ENCODE peak calls at places on chromosomes 5 and 9, in four cellular contexts. Q is left lung; O is MM.1S; E is naive thymus-derived CD4-positive, alpha-beta T cell. H is an unnamed sample.

GRCh38 chr9:69029535-69029934 is 6.0 kb upstream of the FXN start:
- DNase-seq in E (no peak), Q (no peak), O (no peak), H (no peak)

GRCh38 chr5:83856898-83857297 is 136.2 kb upstream of the HAPLN1 start:
- DNase-seq in O (no peak), Q (no peak), E (no peak), H (no peak)

GRCh38 chr5:114361724-114362196 is at the start of gene KCNN2:
- DNase-seq in O (peak), Q (peak), E (no peak), H (peak)

GRCh38 chr9:28839778-28840430 is 1266.6 kb upstream of the C9orf72 start:
- DNase-seq in E (no peak), Q (no peak), O (no peak), H (no peak)

GRCh38 chr9:77158772-77159513 is 18.4 kb upstream of the VPS13A start:
- DNase-seq in Q (no peak), O (no peak), E (no peak), H (no peak)

GRCh38 chr5:124649548-124650501 is 96.6 kb downstream of the ZNF608 start:
- DNase-seq in O (peak), Q (peak), E (peak), H (peak)

GRCh38 chr9:134062461-134063087 is 5.3 kb downstream of the BRD3 start:
- DNase-seq in O (no peak), Q (no peak), E (no peak), H (peak)

GRCh38 chr9:126703330-126704156 is 89.8 kb downstream of the LMX1B start:
- DNase-seq in Q (no peak), E (no peak), O (no peak), H (no peak)

GRCh38 chr5:172224996-172225395 is 31.0 kb downstream of the EFCAB9 start:
- DNase-seq in E (no peak), O (peak), Q (no peak), H (no peak)

GRCh38 chr5:112978836-112979235 is 2.2 kb downstream of the DCP2 start:
- DNase-seq in Q (no peak), E (no peak), O (no peak), H (no peak)

GRCh38 chr9:4508907-4509589 is 18.8 kb downstream of the SLC1A1 start:
- DNase-seq in E (no peak), O (no peak), Q (no peak), H (no peak)

GRCh38 chr5:132528866-132529634 is 14.3 kb downstream of the IL5 start:
- DNase-seq in O (no peak), E (no peak), Q (no peak), H (no peak)

GRCh38 chr5:171897231-171897630 is 109.2 kb downstream of the FBXW11 start:
- DNase-seq in O (no peak), E (no peak), Q (no peak), H (no peak)

GRCh38 chr5:10509593-10509992 is 54.3 kb upstream of the ANKRD33B start:
- DNase-seq in Q (no peak), O (no peak), E (no peak), H (no peak)

GRCh38 chr5:33684760-33685159 is 207.0 kb downstream of the ADAMTS12 start:
- DNase-seq in E (no peak), O (no peak), Q (no peak), H (no peak)

DNA sequence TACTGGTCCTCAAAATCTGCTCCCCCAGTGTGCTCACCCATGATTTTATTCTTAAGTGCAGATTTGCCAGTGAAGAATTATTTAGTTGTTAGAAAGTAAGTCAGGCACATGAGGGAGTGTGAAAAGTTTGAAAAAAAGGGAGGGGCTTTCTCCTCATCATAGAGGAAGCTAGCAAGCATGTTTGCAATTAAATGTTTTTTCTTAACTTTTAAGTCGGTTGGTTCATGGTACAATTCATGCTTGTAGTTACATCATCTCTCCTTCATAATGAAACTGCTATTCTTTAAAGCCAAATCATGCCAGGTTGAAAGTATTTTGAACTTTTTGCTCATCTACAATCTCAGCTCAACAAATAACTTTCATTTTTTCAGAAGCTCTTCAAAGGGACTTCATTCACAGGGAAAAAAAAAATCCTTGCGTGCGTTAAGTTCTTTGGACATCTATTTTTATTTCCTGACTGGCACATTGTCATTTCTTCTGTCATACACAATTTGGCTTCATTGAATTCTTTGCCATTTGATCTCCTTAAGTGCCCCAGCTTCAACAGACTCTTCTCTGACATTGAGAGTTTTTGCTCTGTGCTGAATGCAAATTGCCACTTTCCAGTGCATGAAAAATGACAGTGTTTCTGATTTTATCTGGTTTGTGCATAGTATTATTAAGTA is 456.9 kb downstream of the TMEM232 start:
- DNase-seq in E (no peak), Q (no peak), O (no peak), H (no peak)
- H3K27ac ChIP-seq in E (no peak), Q (no peak), O (peak), H (no peak)

DNA sequence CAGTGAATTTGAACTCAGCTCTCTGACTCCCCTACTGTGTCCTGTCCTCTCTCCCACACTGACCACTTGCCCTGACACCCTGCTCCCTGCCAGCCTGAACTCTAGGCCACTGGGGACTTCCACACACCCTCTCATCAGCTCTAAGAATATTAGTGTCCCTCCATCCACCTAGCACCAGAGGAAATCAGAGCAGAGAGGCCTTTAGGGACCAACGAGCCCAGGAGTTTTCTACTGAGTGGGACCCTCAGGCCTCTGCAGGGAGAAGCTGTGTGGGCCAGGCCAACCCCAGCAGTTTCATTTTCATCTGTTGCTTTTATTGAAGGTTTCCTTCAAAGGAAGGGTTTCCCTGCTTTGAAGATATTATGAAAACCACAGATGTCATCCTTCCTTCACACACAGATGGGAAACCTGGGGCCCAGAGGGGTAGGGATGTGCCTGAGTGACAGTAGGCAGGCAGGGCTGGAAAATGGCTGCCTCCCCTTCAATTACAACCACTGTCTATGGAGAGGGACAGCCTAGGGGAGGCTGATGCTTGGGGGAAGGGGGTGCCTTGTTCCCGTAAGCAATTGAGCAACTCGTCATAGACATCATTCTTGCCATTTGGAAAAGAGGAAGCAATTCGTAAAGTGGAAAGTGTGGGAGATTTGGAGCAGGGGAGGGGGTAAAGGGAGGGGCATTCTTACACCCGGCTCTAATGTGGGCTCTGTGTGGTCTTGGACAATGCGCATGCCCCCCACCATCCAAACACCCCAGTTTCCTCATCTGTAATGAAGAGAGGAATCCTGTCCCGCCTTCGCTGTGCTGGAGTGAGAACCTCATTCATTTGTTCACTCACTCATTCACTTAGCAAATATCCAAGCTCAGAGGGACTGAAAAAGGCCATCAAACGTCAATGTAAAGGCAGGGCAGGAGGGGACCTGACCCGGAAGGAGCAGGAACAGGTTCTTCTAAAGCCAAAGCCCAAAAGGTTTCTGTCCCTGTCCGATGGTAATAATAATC is 3.9 kb downstream of the GLIPR2 start:
- DNase-seq in E (peak), Q (peak), O (peak), H (no peak)
- H3K27ac ChIP-seq in E (peak), Q (peak), O (peak), H (no peak)

GRCh38 chr5:134227786-134228185 is 1.9 kb upstream of the PPP2CA start:
- DNase-seq in O (no peak), Q (no peak), E (no peak), H (no peak)
- H3K27ac ChIP-seq in O (no peak), Q (no peak), E (no peak), H (peak)

DNA sequence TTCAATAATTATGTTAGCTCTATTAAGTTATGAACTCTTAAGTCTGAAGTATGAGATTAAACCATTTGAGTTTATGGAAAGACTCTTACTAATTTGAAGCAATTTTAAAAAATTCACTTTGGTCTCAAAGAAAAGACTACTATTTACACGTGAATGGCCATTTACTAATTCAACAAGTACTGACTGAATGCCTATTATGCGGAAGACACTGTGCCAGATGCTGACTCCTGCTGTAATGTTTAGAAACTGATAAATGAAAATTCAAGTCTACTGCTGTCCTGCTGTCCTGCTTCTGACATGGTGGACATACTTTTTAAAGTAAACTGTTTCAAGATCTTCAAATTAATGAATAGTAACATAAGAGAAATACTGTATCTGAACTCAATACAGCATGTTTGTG is 116.2 kb downstream of the MPDZ start:
- DNase-seq in Q (no peak), E (no peak), O (no peak), H (no peak)
- H3K27ac ChIP-seq in Q (no peak), E (no peak), O (no peak), H (no peak)

GRCh38 chr5:16883801-16884200 is 52.3 kb downstream of the MYO10 start:
- DNase-seq in E (no peak), Q (no peak), O (no peak), H (no peak)

GRCh38 chr5:16885635-16886365 is 50.3 kb downstream of the MYO10 start:
- DNase-seq in Q (no peak), O (no peak), E (no peak), H (no peak)

GRCh38 chr5:16886793-16887345 is 49.2 kb downstream of the MYO10 start:
- DNase-seq in O (no peak), E (no peak), Q (no peak), H (no peak)

GRCh38 chr5:16886366-16886736 is 49.7 kb downstream of the MYO10 start:
- DNase-seq in Q (no peak), O (no peak), E (no peak), H (no peak)

DNA sequence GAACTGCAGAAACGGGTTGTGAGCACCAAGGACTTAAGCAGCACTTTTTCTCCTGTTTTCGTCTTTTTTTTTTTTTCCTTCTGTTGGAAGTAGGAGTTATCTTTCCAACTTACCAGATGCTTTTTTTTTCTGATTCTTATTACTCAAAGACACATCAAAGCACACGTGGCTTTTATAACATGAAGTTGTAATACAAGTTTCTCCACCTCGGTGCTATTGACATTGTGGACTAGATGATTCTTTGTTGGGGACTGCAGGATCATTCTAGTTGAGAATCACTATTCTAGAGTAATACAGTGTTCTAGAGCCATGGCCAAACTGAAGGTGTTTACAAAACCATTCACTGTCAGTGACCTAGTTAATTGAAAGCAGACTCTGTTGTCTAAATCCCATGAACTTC is 51.5 kb downstream of the MYO10 start:
- DNase-seq in O (no peak), Q (no peak), E (no peak), H (no peak)
- H3K27ac ChIP-seq in O (no peak), Q (no peak), E (no peak), H (no peak)

GRCh38 chr5:8954801-8955200 is 591.1 kb downstream of the SEMA5A start:
- DNase-seq in Q (no peak), O (no peak), E (no peak), H (no peak)

GRCh38 chr5:8953016-8953415 is 592.9 kb downstream of the SEMA5A start:
- DNase-seq in E (no peak), Q (no peak), O (no peak), H (no peak)

GRCh38 chr5:8952147-8952546 is 593.7 kb downstream of the SEMA5A start:
- DNase-seq in E (no peak), Q (no peak), O (no peak), H (no peak)

GRCh38 chr5:8956659-8957058 is 589.2 kb downstream of the SEMA5A start:
- DNase-seq in E (no peak), Q (no peak), O (no peak), H (no peak)

GRCh38 chr5:8953911-8954310 is 592.0 kb downstream of the SEMA5A start:
- DNase-seq in O (no peak), E (no peak), Q (no peak), H (no peak)
- H3K27ac ChIP-seq in O (no peak), E (no peak), Q (no peak), H (no peak)

GRCh38 chr5:14450055-14450524 is 131.5 kb upstream of the OTULINL start:
- DNase-seq in O (no peak), Q (no peak), E (no peak), H (peak)

GRCh38 chr5:14451866-14452265 is 129.7 kb upstream of the OTULINL start:
- DNase-seq in E (no peak), Q (no peak), O (no peak), H (no peak)

GRCh38 chr5:14457475-14457874 is 124.1 kb upstream of the OTULINL start:
- DNase-seq in O (no peak), E (no peak), Q (no peak), H (no peak)

GRCh38 chr5:14452685-14453084 is 128.9 kb upstream of the OTULINL start:
- DNase-seq in O (no peak), Q (no peak), E (no peak), H (no peak)

DNA sequence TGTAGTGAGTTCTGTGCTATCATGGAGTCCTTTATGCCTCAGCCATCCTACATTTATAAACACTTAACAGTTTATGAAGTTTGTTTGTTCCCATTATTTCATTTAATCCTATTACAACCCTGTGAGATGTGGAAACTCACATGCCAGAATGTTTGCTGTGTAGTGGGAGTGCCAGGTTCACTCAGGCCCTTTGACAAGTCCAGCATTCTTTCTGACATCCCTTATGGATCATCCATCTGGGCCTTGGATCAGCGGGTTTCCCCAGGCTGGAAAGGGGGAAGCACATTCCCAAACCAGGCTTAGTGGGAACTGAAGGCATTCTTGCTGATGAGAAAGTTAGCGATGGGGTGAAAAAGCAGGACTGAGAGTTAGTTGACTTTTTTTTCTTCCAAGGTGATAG is 128.1 kb upstream of the OTULINL start:
- DNase-seq in O (no peak), Q (no peak), E (no peak), H (no peak)
- H3K27ac ChIP-seq in O (no peak), Q (peak), E (no peak), H (peak)

GRCh38 chr9:131095666-131096489 is 453 bp upstream of the AIF1L start:
- DNase-seq in Q (no peak), E (no peak), O (no peak), H (no peak)
- H3K27ac ChIP-seq in Q (no peak), E (no peak), O (no peak), H (peak)

H was measured in left ventricle myocardium inferior.